ENCODE peak calls at places on chromosome 13, in seven cellular contexts. One of them, this sample, is unnamed.

GRCh38 chr13:31209172-31209818 is 9.5 kb downstream of the B3GLCT start:
- DNase-seq in non-pigmented ciliary epithelial cell: no peak
- DNase-seq in right cardiac atrium: peak
- DNase-seq in naive thymus-derived CD8-positive, alpha-beta T cell: no peak
- DNase-seq in esophagus squamous epithelium: no peak
- DNase-seq in skeletal muscle cell: peak
- DNase-seq in heart left ventricle: peak
- DNase-seq in this sample: peak

GRCh38 chr13:96898212-96898611 is 96.1 kb downstream of the OXGR1 start:
- DNase-seq in non-pigmented ciliary epithelial cell: peak
- DNase-seq in right cardiac atrium: no peak
- DNase-seq in naive thymus-derived CD8-positive, alpha-beta T cell: no peak
- DNase-seq in esophagus squamous epithelium: no peak
- DNase-seq in skeletal muscle cell: peak
- DNase-seq in heart left ventricle: no peak
- DNase-seq in this sample: no peak

GRCh38 chr13:111657013-111657412 is 336.6 kb downstream of the TEX29 start:
- DNase-seq in non-pigmented ciliary epithelial cell: no peak
- DNase-seq in right cardiac atrium: no peak
- DNase-seq in naive thymus-derived CD8-positive, alpha-beta T cell: no peak
- DNase-seq in esophagus squamous epithelium: no peak
- DNase-seq in skeletal muscle cell: no peak
- DNase-seq in heart left ventricle: no peak
- DNase-seq in this sample: no peak

GRCh38 chr13:22698477-22698876 is 482.3 kb upstream of the SGCG start:
- DNase-seq in non-pigmented ciliary epithelial cell: no peak
- DNase-seq in right cardiac atrium: no peak
- DNase-seq in naive thymus-derived CD8-positive, alpha-beta T cell: no peak
- DNase-seq in esophagus squamous epithelium: no peak
- DNase-seq in skeletal muscle cell: no peak
- DNase-seq in heart left ventricle: no peak
- DNase-seq in this sample: no peak

GRCh38 chr13:98309569-98310335 is 132.7 kb upstream of the RNF113B start:
- DNase-seq in non-pigmented ciliary epithelial cell: no peak
- DNase-seq in right cardiac atrium: no peak
- DNase-seq in naive thymus-derived CD8-positive, alpha-beta T cell: no peak
- DNase-seq in esophagus squamous epithelium: no peak
- DNase-seq in skeletal muscle cell: no peak
- DNase-seq in heart left ventricle: no peak
- DNase-seq in this sample: no peak

GRCh38 chr13:21517576-21517975 is 58.5 kb upstream of the ZDHHC20 start:
- DNase-seq in non-pigmented ciliary epithelial cell: no peak
- DNase-seq in right cardiac atrium: no peak
- DNase-seq in naive thymus-derived CD8-positive, alpha-beta T cell: no peak
- DNase-seq in esophagus squamous epithelium: no peak
- DNase-seq in skeletal muscle cell: no peak
- DNase-seq in heart left ventricle: no peak
- DNase-seq in this sample: no peak

GRCh38 chr13:73216381-73216831 is 157.6 kb downstream of the KLF5 start:
- DNase-seq in non-pigmented ciliary epithelial cell: no peak
- DNase-seq in right cardiac atrium: no peak
- DNase-seq in naive thymus-derived CD8-positive, alpha-beta T cell: no peak
- DNase-seq in esophagus squamous epithelium: no peak
- DNase-seq in skeletal muscle cell: no peak
- DNase-seq in heart left ventricle: no peak
- DNase-seq in this sample: no peak

GRCh38 chr13:29456419-29456818 is 139.1 kb downstream of the SLC7A1 start:
- DNase-seq in non-pigmented ciliary epithelial cell: no peak
- DNase-seq in right cardiac atrium: no peak
- DNase-seq in naive thymus-derived CD8-positive, alpha-beta T cell: no peak
- DNase-seq in esophagus squamous epithelium: no peak
- DNase-seq in skeletal muscle cell: no peak
- DNase-seq in heart left ventricle: no peak
- DNase-seq in this sample: no peak

GRCh38 chr13:46484561-46484960 is 68.4 kb upstream of the LRCH1 start:
- DNase-seq in non-pigmented ciliary epithelial cell: no peak
- DNase-seq in right cardiac atrium: no peak
- DNase-seq in naive thymus-derived CD8-positive, alpha-beta T cell: no peak
- DNase-seq in esophagus squamous epithelium: no peak
- DNase-seq in skeletal muscle cell: no peak
- DNase-seq in heart left ventricle: no peak
- DNase-seq in this sample: no peak

GRCh38 chr13:19672990-19673389 is 39.5 kb downstream of the MPHOSPH8 start:
- DNase-seq in non-pigmented ciliary epithelial cell: no peak
- DNase-seq in right cardiac atrium: no peak
- DNase-seq in naive thymus-derived CD8-positive, alpha-beta T cell: no peak
- DNase-seq in esophagus squamous epithelium: no peak
- DNase-seq in skeletal muscle cell: no peak
- DNase-seq in heart left ventricle: no peak
- DNase-seq in this sample: no peak

GRCh38 chr13:73702419-73703071 is 431.7 kb downstream of the KLF12 start:
- DNase-seq in non-pigmented ciliary epithelial cell: no peak
- DNase-seq in right cardiac atrium: no peak
- DNase-seq in naive thymus-derived CD8-positive, alpha-beta T cell: no peak
- DNase-seq in esophagus squamous epithelium: no peak
- DNase-seq in skeletal muscle cell: no peak
- DNase-seq in heart left ventricle: no peak
- DNase-seq in this sample: no peak

GRCh38 chr13:84821261-84821660 is 939.0 kb upstream of the SLITRK1 start:
- DNase-seq in non-pigmented ciliary epithelial cell: no peak
- DNase-seq in right cardiac atrium: no peak
- DNase-seq in naive thymus-derived CD8-positive, alpha-beta T cell: no peak
- DNase-seq in esophagus squamous epithelium: no peak
- DNase-seq in skeletal muscle cell: no peak
- DNase-seq in heart left ventricle: no peak
- DNase-seq in this sample: no peak

GRCh38 chr13:75843033-75843432 is 206.9 kb downstream of the LMO7 start:
- DNase-seq in non-pigmented ciliary epithelial cell: no peak
- DNase-seq in right cardiac atrium: no peak
- DNase-seq in naive thymus-derived CD8-positive, alpha-beta T cell: no peak
- DNase-seq in esophagus squamous epithelium: no peak
- DNase-seq in skeletal muscle cell: no peak
- DNase-seq in heart left ventricle: peak
- DNase-seq in this sample: no peak

GRCh38 chr13:41246969-41247750 is 16.2 kb downstream of the MTRF1 start:
- DNase-seq in non-pigmented ciliary epithelial cell: no peak
- DNase-seq in right cardiac atrium: no peak
- DNase-seq in naive thymus-derived CD8-positive, alpha-beta T cell: no peak
- DNase-seq in esophagus squamous epithelium: no peak
- DNase-seq in skeletal muscle cell: no peak
- DNase-seq in heart left ventricle: no peak
- DNase-seq in this sample: no peak

GRCh38 chr13:111115841-111116500 is 861 bp downstream of the ARHGEF7 start:
- DNase-seq in non-pigmented ciliary epithelial cell: no peak
- DNase-seq in right cardiac atrium: peak
- DNase-seq in naive thymus-derived CD8-positive, alpha-beta T cell: no peak
- DNase-seq in esophagus squamous epithelium: no peak
- DNase-seq in skeletal muscle cell: peak
- DNase-seq in heart left ventricle: peak
- DNase-seq in this sample: peak

GRCh38 chr13:24629320-24629719 is 50.9 kb upstream of the ATP12A start:
- DNase-seq in non-pigmented ciliary epithelial cell: no peak
- DNase-seq in right cardiac atrium: no peak
- DNase-seq in naive thymus-derived CD8-positive, alpha-beta T cell: no peak
- DNase-seq in esophagus squamous epithelium: no peak
- DNase-seq in skeletal muscle cell: no peak
- DNase-seq in heart left ventricle: no peak
- DNase-seq in this sample: no peak

This sample was measured in body of pancreas.